ENCODE peak calls at places on chromosomes 3 and 15, in four cellular contexts. U is ovary; J is type B pancreatic cell; C is stimulated activated CD4-positive, alpha-beta T cell treated with anti-CD3 and anti-CD28 coated beads, Interleukin-15, amount 100 ng/mL, for 1 hour. T is an unnamed sample.

GRCh38 chr3:94440767-94441493 is 378.1 kb downstream of the NSUN3 start:
- DNase-seq in C (no peak), J (no peak), U (no peak), T (no peak)

GRCh38 chr3:38646630-38647029 is 2.9 kb downstream of the SCN5A start:
- DNase-seq in J (no peak), C (no peak), U (no peak), T (no peak)

GRCh38 chr3:194407423-194407822 is 8.4 kb upstream of the GP5 start:
- DNase-seq in J (no peak), U (no peak), C (no peak), T (no peak)

GRCh38 chr15:63843901-63844317 is 10.2 kb upstream of the HERC1 start:
- DNase-seq in C (no peak), U (no peak), J (no peak), T (no peak)

GRCh38 chr3:121584418-121584817 is 8.8 kb upstream of the FBXO40 start:
- DNase-seq in C (no peak), J (no peak), U (no peak), T (no peak)

GRCh38 chr3:126870608-126871210 is 112.2 kb upstream of the PLXNA1 start:
- DNase-seq in U (peak; percentile 2), J (no peak), C (no peak), T (no peak)

GRCh38 chr3:59886790-59887189 is 837.0 kb upstream of the CFAP20DC start:
- DNase-seq in C (no peak), U (no peak), J (no peak), T (no peak)

GRCh38 chr3:98914210-98915080 is 12.9 kb upstream of the DCBLD2 start:
- DNase-seq in C (no peak), J (no peak), U (no peak), T (no peak)

GRCh38 chr3:35829499-35829898 is 190.2 kb downstream of the ARPP21 start:
- DNase-seq in J (no peak), C (no peak), U (no peak), T (no peak)

GRCh38 chr3:43418601-43419272 is 132.4 kb downstream of the SNRK start:
- DNase-seq in J (no peak), U (no peak), C (no peak), T (no peak)

GRCh38 chr15:42490246-42490742 is 647 bp downstream of the ZNF106 start:
- DNase-seq in U (no peak), C (no peak), J (no peak), T (no peak)

GRCh38 chr15:30992073-30992363 is 590 bp upstream of the MTMR10 start:
- DNase-seq in C (no peak), J (no peak), U (no peak), T (no peak)

T was measured in T1000.